ENCODE peak calls at places on chromosomes 5 and 9, in nine cellular contexts. Y is stomach, W is H1, C is heart left ventricle, K is tibial nerve, P is sigmoid colon, F is HepG2, T is IMR-90, I is ovary. G is an unnamed sample.

GRCh38 chr9:116096046-116096445 is 57.5 kb upstream of the PAPPA start:
- DNase-seq in Y (no peak), W (no peak), C (no peak), K (no peak), P (no peak), F (no peak), T (peak), I (no peak), G (no peak)

GRCh38 chr9:133643978-133644760 is 8.0 kb downstream of the DBH start:
- DNase-seq in Y (no peak), W (no peak), C (no peak), K (no peak), P (no peak), F (no peak), T (no peak), I (no peak), G (no peak)

GRCh38 chr9:2657427-2657826 is 35.8 kb downstream of the VLDLR start:
- DNase-seq in Y (no peak), W (no peak), C (no peak), K (no peak), P (no peak), F (no peak), T (no peak), I (no peak), G (no peak)

GRCh38 chr5:79872309-79872708 is 118.8 kb downstream of the MTX3 start:
- DNase-seq in Y (no peak), W (no peak), C (peak), K (no peak), P (no peak), F (no peak), T (no peak), I (no peak), G (no peak)

GRCh38 chr5:78221964-78222451 is 72.5 kb downstream of the AP3B1 start:
- DNase-seq in Y (no peak), W (no peak), C (no peak), K (no peak), P (no peak), F (no peak), T (peak), I (no peak), G (peak)

GRCh38 chr9:26685857-26686256 is 206.7 kb downstream of the CAAP1 start:
- DNase-seq in Y (no peak), W (no peak), C (no peak), K (no peak), P (no peak), F (no peak), T (peak), I (no peak), G (no peak)

GRCh38 chr5:51889703-51890102 is 506.5 kb downstream of the ISL1 start:
- DNase-seq in Y (no peak), W (no peak), C (no peak), K (no peak), P (no peak), F (no peak), T (no peak), I (no peak), G (no peak)

GRCh38 chr5:157523976-157524375 is 51.6 kb downstream of the ADAM19 start:
- DNase-seq in Y (no peak), W (no peak), C (no peak), K (no peak), P (no peak), F (no peak), T (no peak), I (no peak), G (no peak)

GRCh38 chr5:115419794-115420585 is 123.5 kb upstream of the CCDC112 start:
- DNase-seq in Y (no peak), W (no peak), C (no peak), K (no peak), P (no peak), F (no peak), T (peak), I (no peak), G (no peak)

GRCh38 chr9:90204128-90204838 is 438.3 kb downstream of the DIRAS2 start:
- DNase-seq in Y (no peak), W (no peak), C (no peak), K (no peak), P (no peak), F (no peak), T (no peak), I (no peak), G (no peak)

GRCh38 chr9:118533101-118533500 is 828.9 kb downstream of the TLR4 start:
- DNase-seq in Y (no peak), W (no peak), C (no peak), K (no peak), P (no peak), F (no peak), T (no peak), I (no peak), G (no peak)

GRCh38 chr9:89562186-89562814 is 42.5 kb upstream of the GADD45G start:
- DNase-seq in Y (no peak), W (no peak), C (no peak), K (no peak), P (no peak), F (no peak), T (no peak), I (no peak), G (no peak)

GRCh38 chr5:24804221-24804681 is 159.5 kb upstream of the CDH10 start:
- DNase-seq in Y (no peak), W (no peak), C (no peak), K (no peak), P (no peak), F (no peak), T (no peak), I (no peak), G (no peak)

GRCh38 chr5:101843055-101843454 is 453.0 kb downstream of the SLCO4C1 start:
- DNase-seq in Y (no peak), W (no peak), C (no peak), K (no peak), P (no peak), F (no peak), T (no peak), I (no peak), G (no peak)

GRCh38 chr5:95848701-95849100 is 26.2 kb upstream of the GLRX start:
- DNase-seq in Y (no peak), W (no peak), C (no peak), K (no peak), P (no peak), F (no peak), T (peak), I (no peak), G (peak)

GRCh38 chr9:17775646-17776045 is 196.8 kb downstream of the SH3GL2 start:
- DNase-seq in Y (no peak), W (no peak), C (no peak), K (no peak), P (no peak), F (no peak), T (no peak), I (no peak), G (no peak)

GRCh38 chr9:129962889-129963703 is 79.9 kb downstream of the FNBP1 start:
- DNase-seq in Y (peak), W (no peak), C (peak), K (no peak), P (peak), F (no peak), T (peak), I (peak), G (peak)

GRCh38 chr9:112029921-112030444 is 133.4 kb downstream of the UGCG start:
- DNase-seq in Y (peak), W (no peak), C (no peak), K (no peak), P (no peak), F (peak), T (peak), I (no peak), G (no peak)

DNA sequence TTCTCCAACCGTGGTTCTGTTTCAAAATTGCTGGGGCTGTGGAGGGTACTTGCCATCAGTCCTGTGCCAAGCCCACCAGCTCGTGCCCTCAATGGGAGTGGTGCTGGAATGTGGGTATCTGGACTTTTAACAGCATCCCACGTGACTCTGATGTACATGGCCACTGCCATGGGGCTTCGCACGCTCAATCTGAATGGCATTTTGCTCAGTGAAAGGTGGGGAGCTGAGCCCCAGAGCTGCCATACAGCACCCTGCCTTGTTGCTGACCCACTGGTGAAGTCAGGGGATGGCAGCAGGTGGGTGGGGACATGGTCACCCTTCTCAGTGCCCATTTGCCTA is 16.6 kb upstream of the SYNPO start:
- DNase-seq in Y (no peak), W (no peak), C (no peak), K (no peak), P (no peak), F (no peak), T (no peak), I (peak), G (no peak)
- H3K27ac ChIP-seq in Y (peak), W (no peak), C (peak), K (peak), P (peak), F (no peak), T (peak), I (peak), G (no peak)

GRCh38 chr9:96447406-96447805 is 2.6 kb upstream of the HABP4 start:
- DNase-seq in Y (no peak), W (no peak), C (no peak), K (no peak), P (no peak), F (no peak), T (no peak), I (no peak), G (no peak)

GRCh38 chr9:96449522-96449843 is 486 bp upstream of the HABP4 start:
- DNase-seq in Y (no peak), W (no peak), C (no peak), K (no peak), P (no peak), F (no peak), T (no peak), I (no peak), G (no peak)

GRCh38 chr9:96450613-96451544 is 910 bp downstream of the HABP4 start:
- DNase-seq in Y (peak), W (peak), C (peak), K (no peak), P (peak), F (peak), T (peak), I (peak), G (peak)

GRCh38 chr9:96448546-96449170 is 1.3 kb upstream of the HABP4 start:
- DNase-seq in Y (no peak), W (no peak), C (no peak), K (no peak), P (no peak), F (no peak), T (no peak), I (no peak), G (no peak)

GRCh38 chr9:96449844-96450612 is at the start of gene HABP4:
- DNase-seq in Y (peak), W (peak), C (peak), K (peak), P (peak), F (peak), T (peak), I (peak), G (peak)
- TF ChIP-seq POLR2A in Y (no peak), W (no peak), C (peak), K (peak), P (no peak), F (peak), T (peak), I (peak), G (peak)

DNA sequence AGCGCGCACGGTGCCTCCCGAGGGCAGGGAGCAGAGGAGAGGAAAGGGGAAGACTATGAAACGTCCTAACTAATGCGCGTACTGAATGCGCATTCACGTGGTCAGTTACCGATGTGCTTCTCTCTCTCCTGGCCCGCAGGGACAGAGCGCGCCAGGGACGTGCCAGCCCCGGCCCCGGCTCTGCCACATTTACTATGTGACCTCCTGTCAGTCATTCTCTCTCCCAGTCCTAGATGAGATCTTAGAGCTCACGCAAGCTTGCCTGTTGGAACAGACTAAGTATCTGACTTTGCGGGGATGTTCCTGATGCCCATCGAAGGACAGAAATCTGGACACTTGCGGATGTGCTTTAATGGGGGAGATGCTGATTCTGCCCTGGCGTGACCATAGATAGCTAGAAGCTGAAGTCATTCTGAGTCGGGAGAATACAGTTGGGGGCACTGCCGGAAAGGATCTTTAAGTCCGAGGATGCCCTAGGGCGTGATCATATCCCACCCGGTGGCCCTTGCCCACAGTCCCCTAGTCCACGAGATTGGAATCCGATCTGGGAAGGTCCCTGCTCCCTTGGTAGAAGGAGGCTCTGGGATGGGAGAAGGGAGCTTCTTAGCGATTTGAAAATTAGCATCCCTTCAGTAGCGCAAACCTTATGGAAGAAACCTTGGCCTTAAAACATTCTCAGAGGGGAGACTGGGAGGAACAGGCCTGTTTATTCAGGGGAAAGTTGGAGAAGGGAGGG is 5.8 kb upstream of the EBF1 start:
- DNase-seq in Y (no peak), W (peak), C (no peak), K (no peak), P (no peak), F (no peak), T (no peak), I (no peak), G (no peak)
- H3K4me3 ChIP-seq in Y (no peak), W (peak), C (no peak), K (no peak), P (no peak), F (no peak), T (no peak), I (no peak), G (no peak)

GRCh38 chr5:81785311-81785710 is 34.4 kb upstream of the SSBP2 start:
- DNase-seq in Y (no peak), W (no peak), C (no peak), K (no peak), P (no peak), F (no peak), T (no peak), I (no peak), G (no peak)

GRCh38 chr5:81787843-81788242 is 36.9 kb upstream of the SSBP2 start:
- DNase-seq in Y (peak), W (peak), C (peak), K (peak), P (peak), F (no peak), T (peak), I (peak), G (peak)

GRCh38 chr5:81789033-81789432 is 38.1 kb upstream of the SSBP2 start:
- DNase-seq in Y (no peak), W (no peak), C (no peak), K (no peak), P (no peak), F (no peak), T (peak), I (no peak), G (no peak)

GRCh38 chr5:81786509-81786908 is 35.6 kb upstream of the SSBP2 start:
- DNase-seq in Y (no peak), W (no peak), C (no peak), K (no peak), P (no peak), F (no peak), T (no peak), I (no peak), G (no peak)

DNA sequence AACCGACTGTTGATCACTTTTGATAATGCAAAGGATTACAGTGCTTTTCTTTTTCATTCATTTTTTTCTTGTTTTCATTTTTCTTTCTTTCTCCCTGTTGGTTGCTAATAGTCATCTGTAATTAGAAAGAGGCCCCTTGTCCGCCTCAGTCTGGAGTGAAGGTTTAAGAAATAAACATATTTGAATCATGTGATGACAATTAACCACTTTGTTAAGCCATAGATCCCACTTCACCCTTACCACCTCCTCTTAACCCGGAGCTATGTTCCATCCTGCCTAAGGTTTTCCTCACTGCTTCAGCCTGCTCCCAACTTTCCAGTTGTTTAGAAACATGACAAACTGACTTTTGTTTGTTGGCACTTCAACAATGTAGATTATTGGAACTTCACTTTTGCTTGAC is 37.4 kb upstream of the SSBP2 start:
- DNase-seq in Y (no peak), W (no peak), C (no peak), K (no peak), P (no peak), F (no peak), T (no peak), I (no peak), G (no peak)
- H3K27ac ChIP-seq in Y (peak), W (no peak), C (no peak), K (peak), P (peak), F (no peak), T (peak), I (no peak), G (no peak)

GRCh38 chr9:84731696-84732095 is 62.2 kb downstream of the NTRK2 start:
- DNase-seq in Y (no peak), W (no peak), C (no peak), K (no peak), P (no peak), F (no peak), T (no peak), I (no peak), G (no peak)

GRCh38 chr9:84738353-84738752 is 68.8 kb downstream of the NTRK2 start:
- DNase-seq in Y (no peak), W (no peak), C (no peak), K (no peak), P (no peak), F (no peak), T (no peak), I (no peak), G (no peak)

GRCh38 chr9:84736076-84736475 is 66.5 kb downstream of the NTRK2 start:
- DNase-seq in Y (no peak), W (no peak), C (no peak), K (no peak), P (no peak), F (no peak), T (no peak), I (no peak), G (no peak)
- TF ChIP-seq POLR2A in Y (no peak), W (no peak), C (no peak), K (no peak), P (no peak), F (no peak), T (no peak), I (no peak), G (no peak)

GRCh38 chr5:140252470-140253126 is 50.3 kb downstream of the PFDN1 start:
- DNase-seq in Y (no peak), W (no peak), C (no peak), K (no peak), P (no peak), F (no peak), T (no peak), I (no peak), G (no peak)
- H3K4me3 ChIP-seq in Y (no peak), W (no peak), C (no peak), K (no peak), P (no peak), F (no peak), T (no peak), I (no peak), G (no peak)

GRCh38 chr5:123811771-123812170 is 299.8 kb downstream of the CSNK1G3 start:
- DNase-seq in Y (no peak), W (no peak), C (no peak), K (no peak), P (no peak), F (no peak), T (no peak), I (no peak), G (no peak)

GRCh38 chr5:123810911-123811310 is 298.9 kb downstream of the CSNK1G3 start:
- DNase-seq in Y (no peak), W (no peak), C (no peak), K (no peak), P (no peak), F (no peak), T (no peak), I (no peak), G (no peak)

GRCh38 chr5:123808841-123809240 is 296.9 kb downstream of the CSNK1G3 start:
- DNase-seq in Y (no peak), W (no peak), C (no peak), K (no peak), P (no peak), F (no peak), T (no peak), I (no peak), G (no peak)

GRCh38 chr5:123810253-123810652 is 298.3 kb downstream of the CSNK1G3 start:
- DNase-seq in Y (no peak), W (no peak), C (peak), K (no peak), P (no peak), F (peak), T (no peak), I (no peak), G (no peak)

DNA sequence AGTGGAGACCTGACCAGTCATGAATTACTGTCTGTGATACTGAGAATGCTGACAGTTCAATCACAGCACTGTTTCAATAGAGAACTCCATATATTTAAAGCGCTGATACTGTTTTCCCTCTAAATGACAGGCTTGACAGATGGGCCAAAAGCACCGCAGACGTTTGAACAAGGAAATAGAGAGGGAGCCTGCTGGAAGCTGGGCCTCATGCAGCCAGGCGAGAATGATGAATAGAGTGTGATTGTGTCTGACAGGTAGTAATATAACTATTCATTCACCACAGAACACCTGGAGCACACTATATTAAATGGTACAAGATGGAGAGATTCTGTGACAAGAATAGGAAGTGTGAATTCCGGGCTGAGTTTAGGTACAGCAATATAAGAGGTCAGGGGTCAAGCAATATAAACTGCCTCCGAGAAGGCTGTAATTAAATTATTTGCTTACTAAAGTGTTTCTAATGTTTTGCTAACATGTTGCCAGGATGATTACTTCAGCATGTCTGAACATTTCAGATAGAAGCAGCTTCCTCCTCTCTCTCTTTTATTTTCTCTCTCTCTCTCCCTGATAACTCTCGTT is 297.7 kb downstream of the CSNK1G3 start:
- DNase-seq in Y (no peak), W (no peak), C (no peak), K (no peak), P (no peak), F (no peak), T (no peak), I (no peak), G (no peak)
- H3K27ac ChIP-seq in Y (no peak), W (no peak), C (peak), K (peak), P (no peak), F (no peak), T (no peak), I (no peak), G (no peak)

DNA sequence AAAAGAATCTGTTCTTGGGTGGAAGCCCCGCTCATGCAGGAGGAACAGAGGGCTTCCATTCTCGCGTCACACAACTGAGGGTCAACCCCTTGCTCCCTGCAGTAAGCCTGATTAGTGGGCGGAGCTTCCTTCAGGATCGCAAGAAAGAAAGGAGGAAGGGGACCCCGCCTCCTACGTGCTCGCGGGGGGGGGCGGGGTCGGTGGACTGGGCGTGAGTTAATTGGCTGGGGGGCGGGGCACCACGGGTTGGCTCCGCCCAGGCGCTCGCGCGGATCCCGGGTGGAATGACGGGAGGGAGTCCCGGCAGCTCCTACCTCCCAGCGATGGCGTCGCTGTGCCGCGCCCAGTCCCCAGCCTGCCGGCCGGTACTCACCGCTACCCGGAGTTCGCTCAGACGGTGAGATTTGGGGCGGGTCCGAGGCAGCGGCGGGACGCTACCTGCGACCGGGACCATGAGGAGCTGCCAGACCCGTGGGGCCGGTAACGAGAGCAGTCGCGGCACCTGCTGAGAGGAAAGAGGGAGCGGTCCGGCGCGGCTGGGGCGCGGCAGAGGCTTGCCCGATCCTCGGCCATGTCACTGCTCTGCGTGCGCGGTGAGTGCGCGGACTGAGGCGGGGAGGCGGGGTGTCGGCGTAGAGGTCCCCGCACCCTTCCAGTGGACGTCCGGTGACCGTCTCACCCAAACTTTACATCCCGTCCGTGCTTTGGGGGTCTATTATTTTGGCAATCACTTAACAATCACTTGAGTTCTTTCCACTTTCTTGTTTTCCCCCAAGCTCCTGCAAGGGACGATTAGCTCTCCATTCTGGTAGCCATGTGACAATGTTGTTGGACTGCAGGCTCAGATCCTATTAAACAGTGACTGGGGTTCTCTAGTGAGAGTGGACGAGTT is at the start of gene UNC13B:
- DNase-seq in Y (peak), W (peak), C (peak), K (peak), P (peak), F (peak), T (peak), I (peak), G (peak)
- TF ChIP-seq POLR2A in Y (peak), W (peak), C (peak), K (peak), P (peak), F (peak), T (peak), I (peak), G (peak)